ENCODE peak calls at places on chromosomes 4 and X, in ten cellular contexts. One of them, this sample, is unnamed.

GRCh38 chr4:21451032-21451431 is 497.5 kb downstream of the KCNIP4 start:
- DNase-seq in activated CD4-positive, alpha-beta T cell treated with anti-CD3 and anti-CD28 coated beads, Interleukin-2, amount 10 ng/mL, durations not matched to agents 7 days and 5 days: no peak
- DNase-seq in brain microvascular endothelial cell: peak
- DNase-seq in ovary: no peak
- DNase-seq in effector CD4-positive, alpha-beta T cell: no peak
- DNase-seq in caudate nucleus: no peak
- DNase-seq in right lobe of liver: no peak
- DNase-seq in stromal cell of bone marrow: no peak
- DNase-seq in osteoblast: no peak
- DNase-seq in fibroblast of mammary gland: peak
- DNase-seq in this sample: no peak

GRCh38 chrX:130057209-130057608 is 53.1 kb downstream of the ELF4 start:
- DNase-seq in activated CD4-positive, alpha-beta T cell treated with anti-CD3 and anti-CD28 coated beads, Interleukin-2, amount 10 ng/mL, durations not matched to agents 7 days and 5 days: no peak
- DNase-seq in brain microvascular endothelial cell: no peak
- DNase-seq in ovary: no peak
- DNase-seq in effector CD4-positive, alpha-beta T cell: no peak
- DNase-seq in caudate nucleus: no peak
- DNase-seq in right lobe of liver: no peak
- DNase-seq in stromal cell of bone marrow: no peak
- DNase-seq in osteoblast: no peak
- DNase-seq in fibroblast of mammary gland: no peak
- DNase-seq in this sample: no peak

GRCh38 chr4:183362916-183363542 is 40.8 kb upstream of the CLDN24 start:
- DNase-seq in activated CD4-positive, alpha-beta T cell treated with anti-CD3 and anti-CD28 coated beads, Interleukin-2, amount 10 ng/mL, durations not matched to agents 7 days and 5 days: no peak
- DNase-seq in brain microvascular endothelial cell: peak
- DNase-seq in ovary: no peak
- DNase-seq in effector CD4-positive, alpha-beta T cell: no peak
- DNase-seq in caudate nucleus: no peak
- DNase-seq in right lobe of liver: no peak
- DNase-seq in stromal cell of bone marrow: no peak
- DNase-seq in osteoblast: peak
- DNase-seq in fibroblast of mammary gland: peak
- DNase-seq in this sample: no peak

GRCh38 chr4:153831236-153831635 is 42.4 kb upstream of the SFRP2 start:
- DNase-seq in activated CD4-positive, alpha-beta T cell treated with anti-CD3 and anti-CD28 coated beads, Interleukin-2, amount 10 ng/mL, durations not matched to agents 7 days and 5 days: no peak
- DNase-seq in brain microvascular endothelial cell: no peak
- DNase-seq in ovary: no peak
- DNase-seq in effector CD4-positive, alpha-beta T cell: no peak
- DNase-seq in caudate nucleus: no peak
- DNase-seq in right lobe of liver: no peak
- DNase-seq in stromal cell of bone marrow: no peak
- DNase-seq in osteoblast: no peak
- DNase-seq in fibroblast of mammary gland: no peak
- DNase-seq in this sample: no peak

GRCh38 chrX:121322159-121322558 is 274.7 kb downstream of the GLUD2 start:
- DNase-seq in activated CD4-positive, alpha-beta T cell treated with anti-CD3 and anti-CD28 coated beads, Interleukin-2, amount 10 ng/mL, durations not matched to agents 7 days and 5 days: no peak
- DNase-seq in brain microvascular endothelial cell: peak
- DNase-seq in ovary: no peak
- DNase-seq in effector CD4-positive, alpha-beta T cell: no peak
- DNase-seq in caudate nucleus: no peak
- DNase-seq in right lobe of liver: no peak
- DNase-seq in stromal cell of bone marrow: no peak
- DNase-seq in osteoblast: no peak
- DNase-seq in fibroblast of mammary gland: peak
- DNase-seq in this sample: no peak

GRCh38 chrX:147891886-147892285 is 19.8 kb upstream of the FMR1 start:
- DNase-seq in activated CD4-positive, alpha-beta T cell treated with anti-CD3 and anti-CD28 coated beads, Interleukin-2, amount 10 ng/mL, durations not matched to agents 7 days and 5 days: no peak
- DNase-seq in brain microvascular endothelial cell: no peak
- DNase-seq in ovary: no peak
- DNase-seq in effector CD4-positive, alpha-beta T cell: no peak
- DNase-seq in caudate nucleus: no peak
- DNase-seq in right lobe of liver: no peak
- DNase-seq in stromal cell of bone marrow: no peak
- DNase-seq in osteoblast: no peak
- DNase-seq in fibroblast of mammary gland: peak
- DNase-seq in this sample: no peak

GRCh38 chr4:71941001-71941400 is 90.8 kb upstream of the NPFFR2 start:
- DNase-seq in activated CD4-positive, alpha-beta T cell treated with anti-CD3 and anti-CD28 coated beads, Interleukin-2, amount 10 ng/mL, durations not matched to agents 7 days and 5 days: no peak
- DNase-seq in brain microvascular endothelial cell: peak
- DNase-seq in ovary: no peak
- DNase-seq in effector CD4-positive, alpha-beta T cell: no peak
- DNase-seq in caudate nucleus: no peak
- DNase-seq in right lobe of liver: peak
- DNase-seq in stromal cell of bone marrow: no peak
- DNase-seq in osteoblast: no peak
- DNase-seq in fibroblast of mammary gland: peak
- DNase-seq in this sample: no peak

GRCh38 chr4:38094419-38094818 is 134.2 kb downstream of the PTTG2 start:
- DNase-seq in activated CD4-positive, alpha-beta T cell treated with anti-CD3 and anti-CD28 coated beads, Interleukin-2, amount 10 ng/mL, durations not matched to agents 7 days and 5 days: no peak
- DNase-seq in brain microvascular endothelial cell: no peak
- DNase-seq in ovary: peak
- DNase-seq in effector CD4-positive, alpha-beta T cell: no peak
- DNase-seq in caudate nucleus: no peak
- DNase-seq in right lobe of liver: no peak
- DNase-seq in stromal cell of bone marrow: no peak
- DNase-seq in osteoblast: no peak
- DNase-seq in fibroblast of mammary gland: no peak
- DNase-seq in this sample: no peak

GRCh38 chrX:13432776-13433605 is 113.1 kb upstream of the ATXN3L start:
- DNase-seq in activated CD4-positive, alpha-beta T cell treated with anti-CD3 and anti-CD28 coated beads, Interleukin-2, amount 10 ng/mL, durations not matched to agents 7 days and 5 days: no peak
- DNase-seq in brain microvascular endothelial cell: peak
- DNase-seq in ovary: no peak
- DNase-seq in effector CD4-positive, alpha-beta T cell: no peak
- DNase-seq in caudate nucleus: no peak
- DNase-seq in right lobe of liver: no peak
- DNase-seq in stromal cell of bone marrow: peak
- DNase-seq in osteoblast: no peak
- DNase-seq in fibroblast of mammary gland: peak
- DNase-seq in this sample: no peak

GRCh38 chr4:118032691-118033090 is 1.6 kb upstream of the NDST3 start:
- DNase-seq in activated CD4-positive, alpha-beta T cell treated with anti-CD3 and anti-CD28 coated beads, Interleukin-2, amount 10 ng/mL, durations not matched to agents 7 days and 5 days: no peak
- DNase-seq in brain microvascular endothelial cell: no peak
- DNase-seq in ovary: no peak
- DNase-seq in effector CD4-positive, alpha-beta T cell: no peak
- DNase-seq in caudate nucleus: peak
- DNase-seq in right lobe of liver: no peak
- DNase-seq in stromal cell of bone marrow: no peak
- DNase-seq in osteoblast: no peak
- DNase-seq in fibroblast of mammary gland: peak
- DNase-seq in this sample: no peak

GRCh38 chrX:72620550-72621145 is 48.0 kb upstream of the HDAC8 start:
- DNase-seq in activated CD4-positive, alpha-beta T cell treated with anti-CD3 and anti-CD28 coated beads, Interleukin-2, amount 10 ng/mL, durations not matched to agents 7 days and 5 days: peak
- DNase-seq in brain microvascular endothelial cell: peak
- DNase-seq in ovary: peak
- DNase-seq in effector CD4-positive, alpha-beta T cell: no peak
- DNase-seq in caudate nucleus: no peak
- DNase-seq in right lobe of liver: peak
- DNase-seq in stromal cell of bone marrow: peak
- DNase-seq in osteoblast: no peak
- DNase-seq in fibroblast of mammary gland: peak
- DNase-seq in this sample: no peak

GRCh38 chr4:98722000-98722399 is 63.6 kb upstream of the TSPAN5 start:
- DNase-seq in activated CD4-positive, alpha-beta T cell treated with anti-CD3 and anti-CD28 coated beads, Interleukin-2, amount 10 ng/mL, durations not matched to agents 7 days and 5 days: no peak
- DNase-seq in brain microvascular endothelial cell: no peak
- DNase-seq in ovary: no peak
- DNase-seq in effector CD4-positive, alpha-beta T cell: no peak
- DNase-seq in caudate nucleus: no peak
- DNase-seq in right lobe of liver: no peak
- DNase-seq in stromal cell of bone marrow: no peak
- DNase-seq in osteoblast: no peak
- DNase-seq in fibroblast of mammary gland: no peak
- DNase-seq in this sample: no peak

GRCh38 chr4:26238782-26239647 is 81.8 kb upstream of the RBPJ start:
- DNase-seq in activated CD4-positive, alpha-beta T cell treated with anti-CD3 and anti-CD28 coated beads, Interleukin-2, amount 10 ng/mL, durations not matched to agents 7 days and 5 days: no peak
- DNase-seq in brain microvascular endothelial cell: peak
- DNase-seq in ovary: no peak
- DNase-seq in effector CD4-positive, alpha-beta T cell: no peak
- DNase-seq in caudate nucleus: peak
- DNase-seq in right lobe of liver: no peak
- DNase-seq in stromal cell of bone marrow: peak
- DNase-seq in osteoblast: no peak
- DNase-seq in fibroblast of mammary gland: peak
- DNase-seq in this sample: no peak

GRCh38 chrX:30312858-30313257 is 3.7 kb upstream of the NR0B1 start:
- DNase-seq in activated CD4-positive, alpha-beta T cell treated with anti-CD3 and anti-CD28 coated beads, Interleukin-2, amount 10 ng/mL, durations not matched to agents 7 days and 5 days: no peak
- DNase-seq in brain microvascular endothelial cell: no peak
- DNase-seq in ovary: no peak
- DNase-seq in effector CD4-positive, alpha-beta T cell: no peak
- DNase-seq in caudate nucleus: no peak
- DNase-seq in right lobe of liver: no peak
- DNase-seq in stromal cell of bone marrow: no peak
- DNase-seq in osteoblast: no peak
- DNase-seq in fibroblast of mammary gland: no peak
- DNase-seq in this sample: no peak

GRCh38 chr4:7323872-7324650 is 110.7 kb downstream of the PSAPL1 start:
- DNase-seq in activated CD4-positive, alpha-beta T cell treated with anti-CD3 and anti-CD28 coated beads, Interleukin-2, amount 10 ng/mL, durations not matched to agents 7 days and 5 days: no peak
- DNase-seq in brain microvascular endothelial cell: no peak
- DNase-seq in ovary: no peak
- DNase-seq in effector CD4-positive, alpha-beta T cell: no peak
- DNase-seq in caudate nucleus: no peak
- DNase-seq in right lobe of liver: no peak
- DNase-seq in stromal cell of bone marrow: no peak
- DNase-seq in osteoblast: peak
- DNase-seq in fibroblast of mammary gland: no peak
- DNase-seq in this sample: no peak

GRCh38 chr4:87180767-87181166 is 39.7 kb downstream of the KLHL8 start:
- DNase-seq in activated CD4-positive, alpha-beta T cell treated with anti-CD3 and anti-CD28 coated beads, Interleukin-2, amount 10 ng/mL, durations not matched to agents 7 days and 5 days: no peak
- DNase-seq in brain microvascular endothelial cell: no peak
- DNase-seq in ovary: no peak
- DNase-seq in effector CD4-positive, alpha-beta T cell: no peak
- DNase-seq in caudate nucleus: no peak
- DNase-seq in right lobe of liver: no peak
- DNase-seq in stromal cell of bone marrow: no peak
- DNase-seq in osteoblast: no peak
- DNase-seq in fibroblast of mammary gland: peak
- DNase-seq in this sample: no peak

GRCh38 chrX:135384161-135384836 is 37.4 kb upstream of the SMIM10L2A start:
- DNase-seq in activated CD4-positive, alpha-beta T cell treated with anti-CD3 and anti-CD28 coated beads, Interleukin-2, amount 10 ng/mL, durations not matched to agents 7 days and 5 days: peak
- DNase-seq in brain microvascular endothelial cell: no peak
- DNase-seq in ovary: no peak
- DNase-seq in effector CD4-positive, alpha-beta T cell: peak
- DNase-seq in caudate nucleus: no peak
- DNase-seq in right lobe of liver: no peak
- DNase-seq in stromal cell of bone marrow: no peak
- DNase-seq in osteoblast: no peak
- DNase-seq in fibroblast of mammary gland: no peak
- DNase-seq in this sample: peak

GRCh38 chr4:139027771-139028170 is 12.2 kb downstream of the NOCT start:
- DNase-seq in activated CD4-positive, alpha-beta T cell treated with anti-CD3 and anti-CD28 coated beads, Interleukin-2, amount 10 ng/mL, durations not matched to agents 7 days and 5 days: no peak
- DNase-seq in brain microvascular endothelial cell: no peak
- DNase-seq in ovary: no peak
- DNase-seq in effector CD4-positive, alpha-beta T cell: no peak
- DNase-seq in caudate nucleus: no peak
- DNase-seq in right lobe of liver: no peak
- DNase-seq in stromal cell of bone marrow: no peak
- DNase-seq in osteoblast: no peak
- DNase-seq in fibroblast of mammary gland: peak
- DNase-seq in this sample: no peak

GRCh38 chr4:76540496-76540895 is 105.5 kb downstream of the SHROOM3 start:
- DNase-seq in activated CD4-positive, alpha-beta T cell treated with anti-CD3 and anti-CD28 coated beads, Interleukin-2, amount 10 ng/mL, durations not matched to agents 7 days and 5 days: no peak
- DNase-seq in brain microvascular endothelial cell: no peak
- DNase-seq in ovary: no peak
- DNase-seq in effector CD4-positive, alpha-beta T cell: no peak
- DNase-seq in caudate nucleus: no peak
- DNase-seq in right lobe of liver: no peak
- DNase-seq in stromal cell of bone marrow: no peak
- DNase-seq in osteoblast: no peak
- DNase-seq in fibroblast of mammary gland: no peak
- DNase-seq in this sample: no peak

GRCh38 chrX:41478397-41478911 is 31.3 kb downstream of the NYX start:
- DNase-seq in activated CD4-positive, alpha-beta T cell treated with anti-CD3 and anti-CD28 coated beads, Interleukin-2, amount 10 ng/mL, durations not matched to agents 7 days and 5 days: no peak
- DNase-seq in brain microvascular endothelial cell: no peak
- DNase-seq in ovary: no peak
- DNase-seq in effector CD4-positive, alpha-beta T cell: no peak
- DNase-seq in caudate nucleus: no peak
- DNase-seq in right lobe of liver: no peak
- DNase-seq in stromal cell of bone marrow: no peak
- DNase-seq in osteoblast: peak
- DNase-seq in fibroblast of mammary gland: no peak
- DNase-seq in this sample: no peak

GRCh38 chrX:13688772-13689518 is at the start of gene RAB9A:
- DNase-seq in activated CD4-positive, alpha-beta T cell treated with anti-CD3 and anti-CD28 coated beads, Interleukin-2, amount 10 ng/mL, durations not matched to agents 7 days and 5 days: peak
- DNase-seq in brain microvascular endothelial cell: peak
- DNase-seq in ovary: peak
- DNase-seq in effector CD4-positive, alpha-beta T cell: peak
- DNase-seq in caudate nucleus: peak
- DNase-seq in right lobe of liver: peak
- DNase-seq in stromal cell of bone marrow: peak
- DNase-seq in osteoblast: peak
- DNase-seq in fibroblast of mammary gland: peak
- DNase-seq in this sample: peak